ENCODE peak calls at places on chromosome 16, in four cellular contexts. P is tibial artery, C is H9, F is nephron progenitor cell. W is an unnamed sample.

GRCh38 chr16:21283521-21284289 is 5.6 kb upstream of the CRYM start:
- DNase-seq in P (peak; percentile 70), C (peak; percentile 86), F (peak; percentile 84), W (peak; percentile 75)

GRCh38 chr16:4266372-4266771 is 6.5 kb downstream of the TFAP4 start:
- DNase-seq in P (no peak), C (peak; percentile 58), F (no peak), W (no peak)

GRCh38 chr16:68190099-68190498 is 45.8 kb downstream of the ESRP2 start:
- DNase-seq in P (no peak), C (no peak), F (no peak), W (no peak)

GRCh38 chr16:79299154-79299799 is 301.3 kb downstream of the MAF start:
- DNase-seq in P (no peak), C (peak; percentile 61), F (peak; percentile 56), W (no peak)

GRCh38 chr16:50066482-50067289 is 916 bp downstream of the HEATR3 start:
- DNase-seq in P (no peak), C (no peak), F (no peak), W (no peak)

GRCh38 chr16:23678430-23679273 is at the start of gene PLK1:
- DNase-seq in P (peak; percentile 82), C (peak; percentile 92), F (peak; percentile 88), W (peak; percentile 78)

GRCh38 chr16:84618428-84619102 is 687 bp upstream of the COTL1 start:
- DNase-seq in P (peak; percentile 75), C (peak; percentile 92), F (no peak), W (no peak)

GRCh38 chr16:87581867-87582220 is 20.5 kb upstream of the JPH3 start:
- DNase-seq in P (peak; percentile 97), C (no peak), F (no peak), W (no peak)

GRCh38 chr16:84045001-84045817 is 2.6 kb upstream of the SLC38A8 start:
- DNase-seq in P (no peak), C (no peak), F (no peak), W (no peak)

GRCh38 chr16:72877374-72878028 is 170.4 kb downstream of the ZFHX3 start:
- DNase-seq in P (peak; percentile 64), C (no peak), F (no peak), W (no peak)

GRCh38 chr16:79403534-79403933 is 197.0 kb downstream of the MAF start:
- DNase-seq in P (no peak), C (no peak), F (no peak), W (no peak)

GRCh38 chr16:80174416-80174815 is 366.4 kb upstream of the DYNLRB2 start:
- DNase-seq in P (no peak), C (no peak), F (no peak), W (no peak)

GRCh38 chr16:48366165-48367093 is 18.8 kb downstream of the SIAH1 start:
- DNase-seq in P (peak; percentile 73), C (peak; percentile 56), F (peak; percentile 10), W (no peak)

GRCh38 chr16:24013733-24014645 is 178.2 kb downstream of the PRKCB start:
- DNase-seq in P (no peak), C (no peak), F (no peak), W (no peak)

GRCh38 chr16:65106792-65107191 is 15.1 kb downstream of the CDH11 start:
- DNase-seq in P (no peak), C (no peak), F (no peak), W (no peak)

GRCh38 chr16:17404903-17405691 is 65.7 kb downstream of the XYLT1 start:
- DNase-seq in P (peak; percentile 99), C (no peak), F (no peak), W (no peak)

GRCh38 chr16:912684-913613 is 57.8 kb downstream of the LMF1 start:
- DNase-seq in P (no peak), C (no peak), F (no peak), W (no peak)

GRCh38 chr16:85327731-85328664 is 215.7 kb upstream of the CIBAR2 start:
- DNase-seq in P (no peak), C (peak; percentile 97), F (peak; percentile 66), W (peak; percentile 49)

GRCh38 chr16:22373662-22374310 is 633 bp downstream of the CDR2 start:
- DNase-seq in P (peak; percentile 75), C (peak; percentile 38), F (peak; percentile 50), W (no peak)

GRCh38 chr16:22979038-22979437 is 165.1 kb downstream of the HS3ST2 start:
- DNase-seq in P (no peak), C (no peak), F (no peak), W (no peak)

GRCh38 chr16:85929259-85929704 is 30.3 kb downstream of the IRF8 start:
- DNase-seq in P (no peak), C (no peak), F (no peak), W (no peak)

GRCh38 chr16:59412275-59412841 is 678.2 kb upstream of the GOT2 start:
- DNase-seq in P (no peak), C (no peak), F (no peak), W (no peak)

GRCh38 chr16:69223882-69224281 is 36.9 kb downstream of the SNTB2 start:
- DNase-seq in P (no peak), C (no peak), F (no peak), W (no peak)

GRCh38 chr16:10078541-10078949 is 103.7 kb downstream of the GRIN2A start:
- DNase-seq in P (no peak), C (peak; percentile 83), F (peak; percentile 6), W (no peak)

GRCh38 chr16:72848759-72849664 is 198.9 kb downstream of the ZFHX3 start:
- DNase-seq in P (peak; percentile 98), C (no peak), F (peak; percentile 53), W (peak; percentile 80)

GRCh38 chr16:85391769-85392583 is 221.1 kb upstream of the GSE1 start:
- DNase-seq in P (peak; percentile 61), C (no peak), F (peak; percentile 1), W (peak; percentile 28)

GRCh38 chr16:19601083-19601976 is 45.8 kb downstream of the VPS35L start:
- DNase-seq in P (no peak), C (no peak), F (peak; percentile 36), W (no peak)
- TF ChIP-seq CTCF in P (peak; percentile 36), C (peak; percentile 82), F (peak; percentile 64), W (peak; percentile 74)

GRCh38 chr16:27778926-27779570 is 229.1 kb downstream of the KATNIP start:
- DNase-seq in P (no peak), C (no peak), F (no peak), W (no peak)

GRCh38 chr16:27780468-27781194 is 230.7 kb downstream of the KATNIP start:
- DNase-seq in P (no peak), C (no peak), F (no peak), W (no peak)

GRCh38 chr16:27781195-27781524 is 231.2 kb downstream of the KATNIP start:
- DNase-seq in P (no peak), C (no peak), F (no peak), W (no peak)

GRCh38 chr16:27778171-27778925 is 228.4 kb downstream of the KATNIP start:
- DNase-seq in P (no peak), C (no peak), F (no peak), W (no peak)

DNA sequence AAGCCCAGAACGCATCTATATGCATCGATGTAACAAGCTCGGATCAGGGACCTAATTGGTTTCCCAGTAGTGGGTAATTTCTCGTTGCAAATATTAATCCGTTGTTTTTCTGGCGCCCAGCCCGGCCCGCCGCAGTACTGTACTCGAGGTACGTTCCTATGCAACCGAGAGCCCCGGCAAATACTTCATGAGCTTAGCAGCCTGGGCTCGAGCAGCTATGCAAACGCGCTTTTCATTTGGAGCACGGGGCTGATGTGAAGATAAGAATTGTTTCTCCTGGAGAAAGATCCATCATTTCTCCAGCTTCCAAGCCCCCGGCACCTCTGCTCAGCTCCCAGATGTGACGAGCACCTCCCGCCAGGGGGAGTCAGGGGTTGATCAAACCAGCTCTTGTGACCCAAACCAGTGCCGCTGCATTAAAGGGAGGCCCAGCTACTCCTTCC is 229.8 kb downstream of the KATNIP start:
- DNase-seq in P (no peak), C (peak; percentile 80), F (peak; percentile 71), W (no peak)
- TF ChIP-seq CTCF in P (peak; percentile 6), C (peak; percentile 74), F (peak; percentile 52), W (peak; percentile 47)

GRCh38 chr16:12515346-12515745 is 288.3 kb downstream of the CPPED1 start:
- DNase-seq in P (no peak), C (no peak), F (no peak), W (no peak)

GRCh38 chr16:12513791-12514175 is 289.9 kb downstream of the CPPED1 start:
- DNase-seq in P (no peak), C (no peak), F (no peak), W (no peak)

GRCh38 chr16:12516621-12517309 is 286.9 kb downstream of the CPPED1 start:
- DNase-seq in P (no peak), C (no peak), F (no peak), W (no peak)

GRCh38 chr16:12517310-12517694 is 286.4 kb downstream of the CPPED1 start:
- DNase-seq in P (no peak), C (no peak), F (no peak), W (no peak)

GRCh38 chr16:12515771-12516170 is 287.9 kb downstream of the CPPED1 start:
- DNase-seq in P (no peak), C (no peak), F (peak; percentile 25), W (no peak)
- TF ChIP-seq CTCF in P (no peak), C (no peak), F (no peak), W (no peak)

DNA sequence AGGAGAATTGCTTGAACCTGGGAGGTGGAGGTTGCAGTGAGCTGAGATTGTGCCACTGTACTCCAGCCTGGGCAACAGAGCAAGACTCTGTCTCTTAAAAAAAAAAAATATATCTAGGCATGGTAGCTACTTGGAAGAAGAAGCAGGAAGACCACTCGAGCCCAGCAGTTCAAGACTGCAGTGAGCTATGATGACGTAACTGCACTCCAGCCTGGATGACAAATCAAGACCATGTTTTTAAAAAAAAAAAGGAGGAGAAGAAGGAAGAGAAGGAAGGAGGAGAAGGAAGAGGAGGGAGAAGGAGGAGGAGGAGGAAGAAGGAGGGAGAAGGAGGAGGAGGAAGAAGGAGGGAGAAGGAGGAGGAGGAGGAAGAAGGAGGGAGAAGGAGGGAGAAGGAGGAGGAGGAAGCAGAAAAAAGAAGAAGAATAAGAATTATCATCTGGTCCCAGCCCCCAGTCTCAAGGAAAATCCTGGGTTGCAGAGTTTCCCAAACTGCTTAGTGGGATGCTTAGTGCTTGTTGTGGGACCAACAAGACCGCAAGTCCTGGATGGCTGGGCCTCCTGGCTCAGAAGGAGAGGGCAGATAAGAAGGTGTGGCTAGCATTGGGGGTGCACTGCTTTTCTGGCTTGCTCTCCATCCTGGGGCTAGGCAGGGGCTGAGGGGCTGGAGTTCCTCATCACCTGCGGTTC is 3.7 kb upstream of the DRC7 start:
- DNase-seq in P (peak; percentile 15), C (no peak), F (no peak), W (no peak)
- TF ChIP-seq CTCF in P (no peak), C (no peak), F (no peak), W (no peak)

GRCh38 chr16:2816751-2817495 is at the start of gene PRSS21:
- DNase-seq in P (no peak), C (peak; percentile 64), F (no peak), W (no peak)
- TF ChIP-seq CTCF in P (no peak), C (peak; percentile 60), F (no peak), W (no peak)

DNA sequence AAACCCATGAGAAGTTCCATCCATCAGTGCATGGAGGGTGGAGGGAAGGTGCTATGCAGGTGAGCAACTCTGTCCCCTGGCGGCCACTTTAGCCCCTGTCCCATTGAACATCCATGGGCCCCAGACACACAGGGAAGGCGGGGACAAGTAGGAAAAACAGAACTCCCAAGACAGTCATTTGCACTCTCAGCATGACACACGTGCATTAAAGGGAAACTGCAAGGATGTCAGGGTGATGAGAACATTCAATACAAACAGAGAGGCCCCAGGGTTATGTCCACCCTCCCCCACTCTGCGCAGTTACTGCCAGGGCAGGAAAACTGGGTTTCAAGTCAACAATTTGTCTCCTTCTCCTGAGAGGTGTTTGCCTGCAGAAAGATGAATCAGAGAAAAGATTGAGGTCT is 44.0 kb upstream of the AKTIP start:
- DNase-seq in P (no peak), C (peak; percentile 71), F (peak; percentile 26), W (no peak)
- TF ChIP-seq CTCF in P (no peak), C (peak; percentile 75), F (peak; percentile 44), W (peak; percentile 22)

W was measured in mesothelial cell of epicardium.